ENCODE peak calls at places on chromosomes 16 and 17, in nine cellular contexts. Y is adrenal gland, T is mucosa of descending colon, S is heart right ventricle, H is HCT116, E is K562, U is mammary epithelial cell, W is breast epithelium, G is tibial artery. I is an unnamed sample.

GRCh38 chr17:17781591-17782424 is 55.0 kb downstream of the SREBF1 start:
- DNase-seq in G (peak; percentile 57), U (no peak), S (peak; percentile 85), Y (peak; percentile 80), W (peak; percentile 50), E (no peak), H (no peak), T (no peak), I (no peak)

GRCh38 chr17:74945543-74945942 is 9.8 kb downstream of the OTOP3 start:
- DNase-seq in Y (no peak), E (no peak), G (no peak), W (no peak), T (no peak), S (no peak), H (no peak), U (no peak), I (no peak)

GRCh38 chr16:82047374-82047773 is 12.3 kb downstream of the HSD17B2 start:
- DNase-seq in T (no peak), W (no peak), G (no peak), Y (no peak), H (no peak), U (no peak), E (no peak), S (no peak), I (no peak)

GRCh38 chr16:31487720-31488629 is 5.1 kb downstream of the SLC5A2 start:
- DNase-seq in U (peak; percentile 66), H (no peak), G (no peak), T (peak; percentile 87), W (no peak), E (no peak), Y (peak; percentile 44), S (peak; percentile 47), I (no peak)

GRCh38 chr17:82239926-82240505 is 11.2 kb downstream of the SLC16A3 start:
- DNase-seq in G (no peak), E (no peak), S (no peak), W (no peak), T (peak; percentile 57), H (no peak), Y (peak; percentile 89), U (no peak), I (no peak)

GRCh38 chr16:54286330-54287017 is at the start of gene IRX3:
- DNase-seq in G (peak; percentile 87), E (no peak), W (peak; percentile 95), Y (peak; percentile 74), H (peak; percentile 66), U (peak; percentile 94), T (no peak), S (peak; percentile 89), I (no peak)

GRCh38 chr17:59748591-59748990 is 41.1 kb downstream of the VMP1 start:
- DNase-seq in W (no peak), H (no peak), Y (no peak), E (no peak), S (no peak), U (no peak), G (no peak), T (no peak), I (no peak)

GRCh38 chr17:72104164-72104862 is 16.5 kb upstream of the SOX9 start:
- DNase-seq in H (no peak), W (peak; percentile 85), T (no peak), S (peak; percentile 27), E (no peak), Y (no peak), U (no peak), G (no peak), I (no peak)

GRCh38 chr17:52390422-52390821 is 231.9 kb upstream of the CA10 start:
- DNase-seq in U (no peak), G (no peak), W (no peak), S (no peak), H (no peak), E (no peak), Y (no peak), T (no peak), I (no peak)

GRCh38 chr16:53973021-53973420 is 269.1 kb downstream of the FTO start:
- DNase-seq in U (no peak), S (no peak), G (no peak), H (no peak), W (no peak), T (no peak), E (no peak), Y (no peak), I (no peak)

GRCh38 chr16:27772093-27772820 is 222.3 kb downstream of the KATNIP start:
- DNase-seq in Y (no peak), S (no peak), U (no peak), H (no peak), W (no peak), G (no peak), T (peak; percentile 2), E (no peak), I (no peak)

GRCh38 chr17:47663997-47664941 is 14.6 kb downstream of the KPNB1 start:
- DNase-seq in U (peak; percentile 34), T (peak; percentile 23), G (peak; percentile 35), E (peak; percentile 39), W (peak; percentile 40), S (no peak), Y (peak; percentile 76), H (peak; percentile 48), I (no peak)

GRCh38 chr16:24054649-24055560 is 201.2 kb upstream of the CACNG3 start:
- DNase-seq in W (no peak), S (no peak), T (no peak), U (no peak), G (no peak), Y (no peak), E (no peak), H (no peak), I (no peak)

GRCh38 chr17:19248923-19249574 is 11.9 kb downstream of the EPN2 start:
- DNase-seq in H (no peak), G (peak; percentile 60), Y (peak; percentile 41), W (no peak), E (no peak), U (peak; percentile 68), T (peak; percentile 61), S (peak; percentile 40), I (no peak)

GRCh38 chr17:72099919-72100318 is 20.9 kb upstream of the SOX9 start:
- DNase-seq in U (no peak), Y (no peak), E (no peak), T (no peak), W (no peak), S (no peak), G (no peak), H (no peak), I (no peak)

GRCh38 chr17:6276711-6277110 is 158.2 kb downstream of the AIPL1 start:
- DNase-seq in Y (no peak), G (no peak), T (no peak), H (no peak), U (no peak), E (no peak), W (no peak), S (no peak), I (no peak)
- TF ChIP-seq CTCF in Y (no peak), G (no peak), T (no peak), H (no peak), U (no peak), E (peak; percentile 12), W (no peak), S (no peak), I (no peak)

DNA sequence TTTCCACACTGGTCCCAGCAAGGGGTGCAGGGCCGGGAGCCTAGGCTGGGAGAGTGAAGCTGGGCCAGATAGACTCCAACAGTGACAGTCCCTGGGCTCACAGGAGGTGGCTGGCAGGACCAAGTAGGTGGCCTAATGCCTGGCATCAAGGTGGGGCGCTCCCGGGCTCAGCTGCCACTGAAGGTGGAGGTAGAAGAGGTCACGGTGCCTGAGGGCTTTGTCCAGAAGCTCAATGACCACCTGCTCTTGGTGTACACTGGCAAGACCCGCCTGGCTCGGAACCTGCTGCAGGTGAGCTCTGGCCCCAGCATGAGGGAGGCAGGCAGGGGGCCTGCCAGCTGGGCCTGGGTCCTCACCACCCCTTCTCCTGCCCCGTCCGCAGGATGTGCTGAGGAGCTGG is 23.8 kb downstream of the FCSK start:
- DNase-seq in G (no peak), U (no peak), E (no peak), H (no peak), W (no peak), T (no peak), S (no peak), Y (no peak), I (no peak)
- H3K4me1 ChIP-seq in G (no peaks in the 10 kb centered on the region), U (peaks cover 40% of the 10 kb centered on the region), E (no peaks in the 10 kb centered on the region), H (peaks cover 36% of the 10 kb centered on the region), W (no peaks in the 10 kb centered on the region), T (no peaks in the 10 kb centered on the region), S (peaks cover 25% of the 10 kb centered on the region), Y (peaks cover 4% of the 10 kb centered on the region), I (no peaks in the 10 kb centered on the region)

DNA sequence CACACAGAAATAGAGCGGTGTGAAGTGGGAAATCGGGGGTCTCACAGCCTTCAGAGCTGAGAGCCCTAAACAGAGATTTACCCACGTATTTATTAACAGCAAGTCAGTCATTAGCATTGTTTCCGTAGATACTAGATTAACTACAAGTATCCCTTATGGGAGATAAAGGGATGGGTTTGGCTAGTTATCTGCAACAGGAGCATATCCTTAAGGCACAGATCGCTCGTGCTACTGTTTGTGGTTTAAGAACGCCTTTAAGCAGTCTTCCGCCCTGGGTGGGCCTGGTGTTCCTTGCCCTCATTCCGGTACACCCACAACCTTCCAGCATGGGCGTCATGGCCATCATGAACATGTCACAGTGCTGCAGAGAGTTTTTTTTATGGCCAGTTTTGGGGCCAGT is 27.0 kb downstream of the TMC6 start:
- DNase-seq in E (no peak), U (no peak), S (no peak), G (no peak), Y (no peak), T (no peak), H (no peak), W (no peak), I (no peak)
- H3K36me3 ChIP-seq in E (peaks cover 37% of the 10 kb centered on the region), U (peaks cover 1% of the 10 kb centered on the region), S (peaks cover 48% of the 10 kb centered on the region), G (peaks cover 89% of the 10 kb centered on the region), Y (peaks cover 52% of the 10 kb centered on the region), T (no peaks in the 10 kb centered on the region), H (peaks cover 15% of the 10 kb centered on the region), W (peaks cover 14% of the 10 kb centered on the region), I (peaks cover 61% of the 10 kb centered on the region)

GRCh38 chr16:86876499-86876898 is 298.1 kb downstream of the FOXL1 start:
- DNase-seq in H (no peak), E (no peak), Y (no peak), G (no peak), U (no peak), W (no peak), T (no peak), S (no peak), I (no peak)

GRCh38 chr16:86872126-86872525 is 293.8 kb downstream of the FOXL1 start:
- DNase-seq in T (no peak), S (no peak), H (no peak), W (no peak), U (no peak), Y (no peak), G (no peak), E (no peak), I (no peak)

GRCh38 chr16:86872833-86873232 is 294.5 kb downstream of the FOXL1 start:
- DNase-seq in E (no peak), W (no peak), G (no peak), T (no peak), Y (no peak), U (no peak), S (no peak), H (no peak), I (no peak)

GRCh38 chr16:86877108-86877507 is 298.8 kb downstream of the FOXL1 start:
- DNase-seq in G (no peak), Y (no peak), H (no peak), W (no peak), T (no peak), S (no peak), E (no peak), U (no peak), I (no peak)

DNA sequence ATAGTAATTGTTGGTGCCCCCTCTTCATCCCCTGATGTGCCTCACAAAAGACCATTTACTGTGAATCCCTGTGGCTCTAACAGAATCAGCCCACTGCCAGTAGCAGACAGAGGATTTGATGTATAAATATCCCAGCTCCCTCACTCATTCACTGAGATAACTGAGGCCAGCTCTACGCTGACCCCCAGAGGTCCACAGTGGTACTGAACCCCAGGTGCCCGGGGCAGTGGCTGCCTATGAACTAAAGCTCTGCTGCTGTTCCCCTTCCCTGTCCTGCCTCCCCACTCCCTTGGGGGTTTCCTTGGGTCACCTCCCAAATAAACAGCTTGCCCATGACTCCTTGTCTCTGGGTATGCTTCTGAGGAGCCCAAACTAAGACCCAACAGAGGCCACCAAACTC is 295.8 kb downstream of the FOXL1 start:
- DNase-seq in S (no peak), E (peak; percentile 73), Y (no peak), U (peak; percentile 20), W (no peak), G (no peak), T (no peak), H (peak; percentile 6), I (no peak)
- TF ChIP-seq CTCF in S (peak; percentile 27), E (peak; percentile 73), Y (peak; percentile 39), U (peak; percentile 68), W (no peak), G (peak; percentile 31), T (peak; percentile 27), H (peak; percentile 89), I (peak; percentile 35)